ENCODE peak calls at places on chromosomes 1 and 21, in four cellular contexts. T, C, I and A are unnamed samples. For H3K4me1, the result is how much of the 10 kb centered on the place peaks cover.

GRCh38 chr21:42002421-42002958 is 7.7 kb downstream of the ZBTB21 start:
- DNase-seq in T (no peak), C (no peak), I (no peak), A (no peak)

GRCh38 chr1:224884428-224884827 is 45.0 kb upstream of the DNAH14 start:
- DNase-seq in C (no peak), T (no peak), I (no peak), A (no peak)

GRCh38 chr1:239951518-239952130 is 140.1 kb upstream of the FMN2 start:
- DNase-seq in T (peak), I (no peak), C (no peak), A (peak)

GRCh38 chr1:224623743-224624333 is 7.7 kb downstream of the CNIH3 start:
- DNase-seq in I (no peak), T (no peak), C (no peak), A (no peak)

GRCh38 chr1:1758692-1759455 is 19.4 kb downstream of the NADK start:
- DNase-seq in C (peak), I (no peak), T (peak), A (peak)

GRCh38 chr1:211638246-211638645 is 37.2 kb downstream of the NEK2 start:
- DNase-seq in T (no peak), I (no peak), C (no peak), A (no peak)

GRCh38 chr1:193427524-193427923 is 241.1 kb upstream of the B3GALT2 start:
- DNase-seq in I (no peak), T (no peak), C (no peak), A (no peak)

GRCh38 chr21:46066843-46067331 is 31.0 kb upstream of the COL6A2 start:
- DNase-seq in T (peak), I (peak), C (peak), A (peak)

GRCh38 chr1:187445066-187445465 is 616.3 kb downstream of the PLA2G4A start:
- DNase-seq in C (no peak), I (no peak), T (no peak), A (no peak)

GRCh38 chr21:39176312-39176711 is 6.9 kb downstream of the PSMG1 start:
- DNase-seq in I (no peak), C (no peak), T (no peak), A (no peak)

GRCh38 chr1:222618880-222619321 is 1.0 kb downstream of the MIA3 start:
- DNase-seq in C (peak), T (peak), I (no peak), A (no peak)

GRCh38 chr1:199161319-199161680 is 522.5 kb downstream of the PTPRC start:
- DNase-seq in T (no peak), C (no peak), I (no peak), A (no peak)

GRCh38 chr1:2526824-2527552 is 592 bp upstream of the PANK4 start:
- DNase-seq in T (peak), C (no peak), I (peak), A (peak)

GRCh38 chr1:9886063-9886742 is 23.9 kb downstream of the CTNNBIP1 start:
- DNase-seq in C (no peak), I (no peak), T (no peak), A (peak)

GRCh38 chr21:31480228-31480627 is 136.2 kb upstream of the TIAM1 start:
- DNase-seq in T (no peak), I (no peak), C (no peak), A (no peak)
- TF ChIP-seq POLR2A in T (no peak), I (no peak), C (no peak), A (no peak)

GRCh38 chr21:31530364-31530763 is 129.1 kb upstream of the SOD1 start:
- DNase-seq in C (no peak), I (no peak), T (no peak), A (no peak)
- TF ChIP-seq CTCF in C (no peak), I (no peak), T (no peak), A (no peak)

GRCh38 chr1:19433610-19433999 is 51.7 kb downstream of the CAPZB start:
- DNase-seq in T (no peak), C (no peak), I (no peak), A (no peak)
- H3K4me1 ChIP-seq in T (half or more), C (half or more), I (half or more), A (half or more)

GRCh38 chr21:44502559-44502958 is 37.4 kb downstream of the KRTAP10-1 start:
- DNase-seq in T (no peak), C (peak), I (no peak), A (no peak)

GRCh38 chr21:44500111-44500510 is 39.9 kb downstream of the KRTAP10-1 start:
- DNase-seq in C (peak), I (no peak), T (no peak), A (no peak)

GRCh38 chr21:44505673-44506278 is 34.2 kb downstream of the KRTAP10-1 start:
- DNase-seq in T (no peak), I (no peak), C (no peak), A (no peak)

GRCh38 chr21:44506279-44507255 is 33.4 kb downstream of the KRTAP10-1 start:
- DNase-seq in I (no peak), C (peak), T (no peak), A (no peak)

GRCh38 chr21:44503901-44504399 is 36.0 kb downstream of the KRTAP10-1 start:
- DNase-seq in C (no peak), I (no peak), T (no peak), A (no peak)
- TF ChIP-seq POLR2A in C (no peak), I (no peak), T (no peak), A (no peak)